ENCODE peak calls at places on chromosomes 12 and 14, in ten cellular contexts. K, D, M, W, Q, X, O, B, R and U are unnamed samples.

GRCh38 chr12:64229240-64229639 is 7.1 kb upstream of the KICS2 start:
- DNase-seq in X (no peak), Q (no peak), B (no peak), M (no peak), R (no peak), W (no peak), D (no peak), K (no peak), O (no peak), U (no peak)

GRCh38 chr14:75238728-75239455 is 39.7 kb upstream of the FOS start:
- DNase-seq in O (no peak), Q (no peak), B (no peak), D (no peak), M (no peak), X (no peak), W (no peak), K (no peak), R (no peak), U (no peak)

GRCh38 chr12:110932048-110932447 is 11.7 kb upstream of the MYL2 start:
- DNase-seq in Q (no peak), O (no peak), M (no peak), K (no peak), B (no peak), R (peak), X (no peak), D (no peak), W (no peak), U (no peak)

GRCh38 chr12:76219806-76220205 is 128.4 kb downstream of the BBS10 start:
- DNase-seq in O (no peak), W (no peak), M (no peak), B (no peak), Q (no peak), K (no peak), D (peak), X (no peak), R (no peak), U (no peak)

GRCh38 chr12:113577464-113578121 is 105.9 kb upstream of the LHX5 start:
- DNase-seq in Q (no peak), M (no peak), R (no peak), K (no peak), X (no peak), D (no peak), W (no peak), B (no peak), O (no peak), U (no peak)

GRCh38 chr12:117760990-117761389 is 207.8 kb downstream of the KSR2 start:
- DNase-seq in B (no peak), M (no peak), D (no peak), R (no peak), O (no peak), K (no peak), W (no peak), Q (no peak), X (no peak), U (no peak)

GRCh38 chr14:101980700-101981099 is 16.3 kb downstream of the DYNC1H1 start:
- DNase-seq in O (no peak), B (no peak), Q (no peak), R (no peak), X (no peak), K (no peak), M (no peak), D (peak), W (no peak), U (no peak)

GRCh38 chr14:68376067-68376810 is 416.6 kb downstream of the ZFP36L1 start:
- DNase-seq in D (no peak), X (no peak), R (no peak), M (no peak), Q (no peak), W (no peak), O (no peak), B (no peak), K (no peak), U (no peak)

GRCh38 chr12:64611430-64612286 is 1.4 kb downstream of the RASSF3 start:
- DNase-seq in R (no peak), K (peak), O (peak), B (peak), Q (no peak), X (no peak), M (no peak), D (no peak), W (no peak), U (peak)

GRCh38 chr14:64758025-64758521 is 53.8 kb downstream of the PLEKHG3 start:
- DNase-seq in Q (no peak), W (no peak), X (no peak), R (no peak), B (no peak), M (no peak), D (peak), O (no peak), K (peak), U (no peak)

GRCh38 chr12:48189331-48190125 is 6.1 kb downstream of the CCDC184 start:
- DNase-seq in X (peak), D (peak), K (peak), B (peak), W (no peak), R (peak), M (peak), Q (peak), O (peak), U (peak)

GRCh38 chr14:105940534-105941225 is 414.3 kb downstream of the TMEM121 start:
- DNase-seq in B (no peak), X (no peak), O (no peak), R (no peak), K (no peak), D (no peak), Q (no peak), W (no peak), M (no peak), U (no peak)